ENCODE peak calls at places on chromosomes 2 and 18, in eight cellular contexts. Z, R, K, M, E, Q, A and D are unnamed samples. For H3K4me1, the result is how much of the 10 kb centered on the place peaks cover.

GRCh38 chr2:97997774-97998392 is 2.1 kb upstream of the TMEM131 start:
- DNase-seq in Z (no peak), R (no peak), K (no peak), M (no peak), E (no peak), Q (no peak), A (no peak), D (no peak)

GRCh38 chr2:227539465-227539956 is 59.2 kb upstream of the SCYGR2 start:
- DNase-seq in Z (no peak), R (no peak), K (no peak), M (no peak), E (no peak), Q (no peak), A (no peak), D (no peak)

GRCh38 chr2:39368846-39369245 is 68.2 kb downstream of the MAP4K3 start:
- DNase-seq in Z (no peak), R (no peak), K (no peak), M (no peak), E (no peak), Q (no peak), A (no peak), D (no peak)

GRCh38 chr18:11975721-11976120 is 5.6 kb upstream of the IMPA2 start:
- DNase-seq in Z (no peak), R (no peak), K (no peak), M (no peak), E (no peak), Q (no peak), A (no peak), D (no peak)

GRCh38 chr2:178506524-178506923 is 26.3 kb downstream of the PLEKHA3 start:
- DNase-seq in Z (no peak), R (no peak), K (no peak), M (no peak), E (no peak), Q (no peak), A (no peak), D (no peak)

GRCh38 chr2:5946210-5947118 is 254.3 kb downstream of the SOX11 start:
- DNase-seq in Z (no peak), R (no peak), K (no peak), M (no peak), E (no peak), Q (no peak), A (peak), D (no peak)

GRCh38 chr2:64661770-64662169 is 8.1 kb upstream of the SERTAD2 start:
- DNase-seq in Z (peak), R (no peak), K (no peak), M (no peak), E (no peak), Q (no peak), A (no peak), D (no peak)

GRCh38 chr2:226660524-226660923 is 139.1 kb downstream of the IRS1 start:
- DNase-seq in Z (no peak), R (peak), K (no peak), M (no peak), E (no peak), Q (peak), A (peak), D (no peak)

GRCh38 chr18:78757014-78757413 is 222.6 kb upstream of the SALL3 start:
- DNase-seq in Z (no peak), R (no peak), K (no peak), M (peak), E (no peak), Q (no peak), A (no peak), D (no peak)

GRCh38 chr2:218291318-218291933 is 877 bp downstream of the TMBIM1 start:
- DNase-seq in Z (no peak), R (no peak), K (no peak), M (peak), E (no peak), Q (no peak), A (no peak), D (no peak)

GRCh38 chr2:96129528-96130120 is 8.7 kb downstream of the ASTL start:
- DNase-seq in Z (no peak), R (no peak), K (no peak), M (no peak), E (no peak), Q (no peak), A (no peak), D (no peak)

GRCh38 chr2:215052404-215052803 is 86.0 kb downstream of the ABCA12 start:
- DNase-seq in Z (no peak), R (no peak), K (peak), M (no peak), E (no peak), Q (no peak), A (no peak), D (no peak)

GRCh38 chr18:75083761-75084160 is 125.2 kb downstream of the PTGR3 start:
- DNase-seq in Z (no peak), R (no peak), K (no peak), M (no peak), E (no peak), Q (no peak), A (peak), D (no peak)

GRCh38 chr2:47310801-47311560 is 92.0 kb upstream of the MSH2 start:
- DNase-seq in Z (no peak), R (no peak), K (no peak), M (peak), E (no peak), Q (no peak), A (no peak), D (no peak)

GRCh38 chr2:74740395-74741075 is 86.5 kb downstream of the SEMA4F start:
- DNase-seq in Z (no peak), R (peak), K (peak), M (no peak), E (peak), Q (peak), A (no peak), D (no peak)

DNA sequence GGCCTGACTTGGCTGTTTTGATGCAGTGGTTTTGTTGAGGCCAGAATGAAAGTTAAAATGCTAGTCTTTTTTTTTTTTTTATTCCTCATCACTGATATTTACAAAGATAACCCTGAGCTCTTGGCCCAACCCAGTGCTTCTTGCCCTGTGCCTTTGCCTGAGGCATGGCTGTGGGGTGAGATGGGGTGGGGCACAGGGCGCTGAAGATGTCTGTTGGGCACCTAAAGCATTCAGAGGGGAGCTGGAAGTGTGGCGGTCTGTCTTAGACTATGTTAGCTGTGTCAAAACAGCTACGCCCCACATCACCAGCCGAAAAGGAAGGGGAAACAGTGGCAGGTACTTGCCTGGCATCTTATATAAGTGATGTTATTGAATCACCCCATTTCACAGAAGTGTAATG is 20.7 kb downstream of the TOGARAM2 start:
- DNase-seq in Z (no peak), R (no peak), K (no peak), M (no peak), E (no peak), Q (no peak), A (no peak), D (peak)
- H3K27ac ChIP-seq in Z (no peak), R (no peak), K (no peak), M (no peak), E (no peak), Q (no peak), A (no peak), D (no peak)

GRCh38 chr18:48931680-48932461 is 18.9 kb downstream of the SMAD7 start:
- DNase-seq in Z (no peak), R (no peak), K (no peak), M (no peak), E (no peak), Q (no peak), A (no peak), D (no peak)
- H3K4me3 ChIP-seq in Z (peak), R (no peak), K (no peak), M (no peak), E (no peak), Q (no peak), A (no peak), D (peak)

DNA sequence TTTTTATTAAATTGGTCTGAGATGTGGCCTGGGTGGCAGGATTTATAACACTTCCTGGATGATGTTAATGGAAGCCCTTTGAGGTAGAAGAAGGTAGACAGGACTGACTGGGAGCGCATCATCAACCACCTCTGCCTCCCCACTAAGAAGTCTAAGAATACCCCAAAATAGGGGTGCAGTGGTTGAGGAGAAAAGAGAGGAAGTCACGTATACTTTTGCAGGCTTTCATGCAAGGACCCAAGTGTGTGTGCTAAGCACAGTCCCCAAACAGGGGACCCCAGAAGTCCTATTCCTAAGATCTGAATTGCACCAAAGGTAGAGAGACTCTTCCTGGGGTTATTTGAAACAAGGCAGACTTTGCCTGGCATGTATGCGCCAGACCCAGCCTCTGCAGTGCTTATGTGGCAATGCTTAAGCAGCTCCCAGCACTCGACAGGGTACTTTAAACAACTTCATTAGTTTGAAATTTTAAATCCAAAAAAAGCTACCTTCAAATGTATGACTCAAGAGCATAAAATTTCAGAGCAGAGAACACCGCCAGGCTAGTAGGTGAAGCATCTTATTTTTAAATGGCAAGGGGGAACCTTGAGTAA is 35.3 kb downstream of the BCL2 start:
- DNase-seq in Z (peak), R (no peak), K (no peak), M (no peak), E (no peak), Q (no peak), A (no peak), D (no peak)
- H3K4me1 ChIP-seq in Z (half or more), R (under half), K (under half), M (half or more), E (half or more), Q (under half), A (under half), D (under half)

DNA sequence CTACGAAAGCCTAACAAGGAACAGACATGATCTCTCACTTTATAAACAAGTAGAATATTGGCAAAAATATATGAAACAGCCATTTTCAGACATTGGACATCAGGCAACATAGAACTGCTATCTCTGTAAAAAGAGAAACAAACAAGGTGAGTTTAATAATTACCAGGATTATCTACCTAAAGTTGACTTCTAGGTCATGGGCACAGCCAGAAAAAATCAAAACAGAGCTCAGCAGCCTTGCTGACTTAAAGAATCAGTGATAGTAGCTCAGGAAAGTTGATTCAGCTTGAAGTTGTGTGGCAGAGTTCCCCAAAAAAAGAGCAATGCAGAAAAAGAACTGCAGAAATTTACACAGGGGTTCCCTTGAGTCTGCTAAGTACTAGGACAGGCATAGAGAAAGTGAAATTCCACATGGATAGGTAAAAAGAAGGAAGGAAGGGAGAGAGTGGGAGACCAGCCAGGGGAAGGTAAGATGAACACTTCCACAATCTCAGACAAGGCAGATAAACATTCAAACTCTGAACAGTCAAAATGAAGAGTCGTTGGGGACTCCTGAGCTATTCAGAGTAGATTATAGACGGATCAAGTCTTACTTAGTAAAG is 102.0 kb downstream of the EXOC6B start:
- DNase-seq in Z (no peak), R (no peak), K (no peak), M (no peak), E (no peak), Q (no peak), A (no peak), D (no peak)
- H3K27ac ChIP-seq in Z (no peak), R (peak), K (no peak), M (no peak), E (no peak), Q (no peak), A (no peak), D (no peak)

DNA sequence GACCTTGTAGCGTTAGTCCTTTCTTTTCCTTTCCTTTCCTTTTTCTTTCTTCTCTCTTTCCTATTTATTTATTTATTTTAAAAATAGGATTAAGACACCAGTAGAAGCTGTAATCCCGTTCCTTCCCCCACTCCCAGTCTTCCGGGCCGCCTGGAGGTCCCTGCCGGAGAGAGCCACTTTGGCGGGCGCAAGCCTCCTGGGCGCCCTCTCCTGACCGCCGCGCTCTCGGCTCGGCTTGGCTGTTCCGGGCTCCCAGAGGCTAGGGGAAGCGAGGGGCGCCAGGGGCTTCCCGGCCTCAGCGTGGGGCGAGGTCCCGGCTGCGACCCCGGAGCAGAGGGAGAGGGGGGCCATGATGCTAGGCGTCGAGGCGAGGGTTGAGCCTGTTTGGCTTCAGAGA is 10.9 kb downstream of the MEIS1 start:
- DNase-seq in Z (no peak), R (peak), K (no peak), M (no peak), E (no peak), Q (no peak), A (no peak), D (no peak)
- H3K4me3 ChIP-seq in Z (no peak), R (peak), K (no peak), M (peak), E (peak), Q (peak), A (peak), D (no peak)

GRCh38 chr2:54760310-54760709 is 36.8 kb downstream of the EML6 start:
- DNase-seq in Z (peak), R (no peak), K (no peak), M (no peak), E (no peak), Q (no peak), A (no peak), D (no peak)
- H3K4me1 ChIP-seq in Z (half or more), R (under half), K (under half), M (under half), E (under half), Q (under half), A (under half), D (under half)

GRCh38 chr2:216857131-216857550 is 2.7 kb downstream of the TNP1 start:
- DNase-seq in Z (no peak), R (peak), K (no peak), M (no peak), E (no peak), Q (peak), A (no peak), D (no peak)
- H3K27ac ChIP-seq in Z (no peak), R (peak), K (no peak), M (no peak), E (no peak), Q (no peak), A (peak), D (no peak)

GRCh38 chr2:128233790-128234395 is 84.8 kb downstream of the HS6ST1 start:
- DNase-seq in Z (no peak), R (no peak), K (no peak), M (no peak), E (no peak), Q (no peak), A (peak), D (no peak)
- H3K4me3 ChIP-seq in Z (peak), R (no peak), K (peak), M (peak), E (peak), Q (no peak), A (no peak), D (peak)

DNA sequence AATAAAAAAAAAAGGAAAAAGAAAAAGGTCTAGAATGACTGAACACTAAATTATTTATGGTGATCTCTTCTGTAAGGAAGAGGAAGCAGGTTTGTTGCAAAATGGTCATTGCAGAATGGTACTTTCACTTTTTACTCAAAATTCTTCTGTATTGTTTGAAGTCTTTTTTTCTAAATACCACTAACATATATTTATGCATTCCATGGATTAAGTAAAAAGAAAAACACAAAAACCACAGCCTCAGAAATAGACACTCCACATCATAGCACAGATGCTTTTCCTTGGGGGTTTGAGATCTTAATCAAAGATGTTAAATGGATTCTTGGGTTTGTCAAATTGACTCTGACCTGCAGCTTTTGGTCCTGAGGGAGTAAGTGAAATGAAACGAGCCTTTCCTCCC is 47.4 kb downstream of the RHOB start:
- DNase-seq in Z (no peak), R (no peak), K (no peak), M (no peak), E (no peak), Q (peak), A (no peak), D (no peak)
- H3K4me1 ChIP-seq in Z (under half), R (under half), K (under half), M (under half), E (under half), Q (under half), A (under half), D (under half)

GRCh38 chr2:113181491-113182051 is 7.8 kb downstream of the PSD4 start:
- DNase-seq in Z (no peak), R (no peak), K (no peak), M (peak), E (no peak), Q (no peak), A (no peak), D (no peak)

GRCh38 chr2:113178891-113179290 is 5.1 kb downstream of the PSD4 start:
- DNase-seq in Z (no peak), R (no peak), K (no peak), M (peak), E (no peak), Q (no peak), A (no peak), D (no peak)

GRCh38 chr2:113178069-113178468 is 4.3 kb downstream of the PSD4 start:
- DNase-seq in Z (no peak), R (no peak), K (no peak), M (peak), E (no peak), Q (no peak), A (no peak), D (no peak)

GRCh38 chr2:113180131-113180946 is 6.6 kb downstream of the PSD4 start:
- DNase-seq in Z (no peak), R (peak), K (no peak), M (peak), E (no peak), Q (no peak), A (no peak), D (no peak)

GRCh38 chr2:113179446-113180045 is 5.8 kb downstream of the PSD4 start:
- DNase-seq in Z (no peak), R (no peak), K (no peak), M (peak), E (no peak), Q (no peak), A (no peak), D (no peak)
- H3K27ac ChIP-seq in Z (no peak), R (no peak), K (no peak), M (no peak), E (no peak), Q (no peak), A (no peak), D (peak)